ENCODE peak calls at places on chromosomes 1 and 21, in seven cellular contexts. M is NB4; Z is endothelial cell; A is stimulated activated CD4-positive, alpha-beta T cell treated with anti-CD3 and anti-CD28 coated beads, TNF-alpha, amount 100 ng/mL, for 48 hours; G is activated CD4-positive, alpha-beta T cell treated with anti-CD3 and anti-CD28 coated beads, Interleukin-2, amount 50 U/mL, for 24 hours; R is activated T-helper 1 cell treated with anti-CD3 and anti-CD28 coated beads, Interleukin-12 subunit alpha, Interleukin-12 subunit beta, Interleukin-2, Interleukin-4 antibody, amounts not matched to agents 30 ng/mL and 10 ng/mL and 1 ng/mL, durations not matched to agents 14 hours and 24 hours and 36 hours; Y is memory B cell. X is an unnamed sample.

GRCh38 chr1:51734899-51735745 is 118.2 kb downstream of the OSBPL9 start:
- DNase-seq in M (no peak), Z (no peak), A (no peak), G (no peak), R (no peak), Y (no peak), X (no peak)

GRCh38 chr1:51600529-51600928 is 16.4 kb upstream of the OSBPL9 start:
- DNase-seq in M (no peak), Z (no peak), A (no peak), G (no peak), R (no peak), Y (no peak), X (no peak)

GRCh38 chr1:245179706-245180105 is 24.9 kb downstream of the KIF26B start:
- DNase-seq in M (no peak), Z (no peak), A (no peak), G (no peak), R (no peak), Y (no peak), X (no peak)

GRCh38 chr1:110976089-110976488 is 12.4 kb upstream of the LRIF1 start:
- DNase-seq in M (no peak), Z (no peak), A (no peak), G (no peak), R (no peak), Y (no peak), X (no peak)

GRCh38 chr1:200112308-200112707 is 84.8 kb downstream of the NR5A2 start:
- DNase-seq in M (no peak), Z (no peak), A (no peak), G (no peak), R (no peak), Y (no peak), X (no peak)

GRCh38 chr1:106360252-106360651 is 696.2 kb upstream of the PRMT6 start:
- DNase-seq in M (no peak), Z (no peak), A (no peak), G (no peak), R (no peak), Y (no peak), X (no peak)

GRCh38 chr1:111769517-111770146 is 13.9 kb downstream of the DDX20 start:
- DNase-seq in M (peak; percentile 77), Z (no peak), A (peak; percentile 13), G (no peak), R (peak; percentile 14), Y (peak; percentile 54), X (peak; percentile 66)

GRCh38 chr1:22639286-22639685 is 2.9 kb downstream of the C1QA start:
- DNase-seq in M (peak; percentile 53), Z (peak; percentile 22), A (no peak), G (no peak), R (no peak), Y (no peak), X (no peak)

GRCh38 chr21:43190544-43191340 is 21.9 kb downstream of the CRYAA start:
- DNase-seq in M (no peak), Z (no peak), A (no peak), G (no peak), R (no peak), Y (no peak), X (no peak)

GRCh38 chr1:16375521-16376359 is 8.7 kb downstream of the SZRD1 start:
- DNase-seq in M (no peak), Z (no peak), A (no peak), G (no peak), R (no peak), Y (no peak), X (no peak)

GRCh38 chr1:230091473-230092231 is 24.6 kb downstream of the GALNT2 start:
- DNase-seq in M (no peak), Z (no peak), A (no peak), G (no peak), R (no peak), Y (no peak), X (no peak)

GRCh38 chr21:15804247-15804985 is 74.6 kb downstream of the USP25 start:
- DNase-seq in M (peak; percentile 6), Z (no peak), A (no peak), G (no peak), R (no peak), Y (no peak), X (peak; percentile 25)

GRCh38 chr1:200281451-200281850 is 128.4 kb downstream of the ZNF281 start:
- DNase-seq in M (no peak), Z (no peak), A (no peak), G (no peak), R (no peak), Y (no peak), X (no peak)

GRCh38 chr1:230966358-230966873 is 12.2 kb downstream of the TTC13 start:
- DNase-seq in M (no peak), Z (no peak), A (no peak), G (no peak), R (no peak), Y (no peak), X (no peak)

X was measured in hippocampal formation.